ENCODE peak calls at places on chromosome 2, in eight cellular contexts. K is GM23338, V is SK-N-SH, M is HCT116, E is HepG2, O is K562, X is GM12878, H is H1. F is an unnamed sample.

GRCh38 chr2:120398961-120399888 is 53.3 kb downstream of the INHBB start:
- DNase-seq in K (no peak), H (no peak), X (no peak), M (peak; percentile 41), E (peak; percentile 98), O (no peak), V (no peak), F (no peak)

GRCh38 chr2:11784747-11785610 is 38.5 kb downstream of the LPIN1 start:
- DNase-seq in V (peak; percentile 91), K (peak; percentile 75), O (peak; percentile 45), E (no peak), M (no peak), H (peak; percentile 93), X (no peak), F (peak; percentile 49)

GRCh38 chr2:64143154-64144056 is 815 bp downstream of the PELI1 start:
- DNase-seq in H (peak; percentile 66), O (peak; percentile 58), X (no peak), M (no peak), V (peak; percentile 74), K (peak; percentile 75), E (peak; percentile 21), F (peak; percentile 66)

GRCh38 chr2:24122-24521 is 22.2 kb downstream of the FAM110C start:
- DNase-seq in V (no peak), K (no peak), E (no peak), M (no peak), H (no peak), X (no peak), O (no peak), F (no peak)

GRCh38 chr2:100889286-100889685 is 69.3 kb downstream of the NPAS2 start:
- DNase-seq in V (no peak), O (peak; percentile 11), E (no peak), H (no peak), M (no peak), K (peak; percentile 13), X (no peak), F (no peak)

GRCh38 chr2:132729572-132729971 is 59.6 kb upstream of the LYPD1 start:
- DNase-seq in K (no peak), H (no peak), O (no peak), X (no peak), V (no peak), M (no peak), E (no peak), F (no peak)

GRCh38 chr2:39535606-39536185 is 98.6 kb upstream of the MAP4K3 start:
- DNase-seq in O (no peak), E (no peak), M (no peak), H (no peak), K (no peak), V (no peak), X (no peak), F (no peak)

GRCh38 chr2:96993367-96993766 is 7.0 kb upstream of the FAM178B start:
- DNase-seq in O (no peak), V (no peak), H (no peak), M (no peak), K (no peak), E (no peak), X (no peak), F (no peak)

GRCh38 chr2:10820562-10820961 is 8.0 kb upstream of the PDIA6 start:
- DNase-seq in V (no peak), H (no peak), O (no peak), X (no peak), E (no peak), K (no peak), M (no peak), F (no peak)

GRCh38 chr2:232436381-232437129 is 19.4 kb upstream of the ALPI start:
- DNase-seq in E (no peak), K (no peak), H (no peak), M (no peak), O (no peak), X (no peak), V (peak; percentile 11), F (no peak)

GRCh38 chr2:83103602-83104001 is 1355.5 kb downstream of the SUCLG1 start:
- DNase-seq in E (no peak), V (no peak), O (no peak), H (no peak), X (no peak), M (no peak), K (no peak), F (peak; percentile 91)

GRCh38 chr2:96265349-96265839 is 403 bp downstream of the TMEM127 start:
- DNase-seq in E (peak; percentile 23), V (peak; percentile 88), M (no peak), K (peak; percentile 66), X (no peak), O (peak; percentile 34), H (peak; percentile 69), F (peak; percentile 46)

GRCh38 chr2:10338242-10339188 is 35.8 kb downstream of the HPCAL1 start:
- DNase-seq in V (peak; percentile 86), K (no peak), O (no peak), X (no peak), H (no peak), M (no peak), E (no peak), F (no peak)

GRCh38 chr2:234111523-234111922 is 61.0 kb downstream of the SPP2 start:
- DNase-seq in V (no peak), H (no peak), E (no peak), X (no peak), M (peak; percentile 90), K (no peak), O (no peak), F (no peak)

GRCh38 chr2:120238728-120239487 is 13.7 kb upstream of the RALB start:
- DNase-seq in E (peak; percentile 76), K (no peak), O (peak; percentile 60), V (no peak), H (no peak), M (peak; percentile 80), X (no peak), F (peak; percentile 77)

GRCh38 chr2:207133862-207134519 is 31.8 kb downstream of the KLF7 start:
- DNase-seq in K (peak; percentile 55), M (no peak), X (no peak), H (no peak), V (no peak), E (no peak), O (no peak), F (peak; percentile 86)

GRCh38 chr2:237682901-237683670 is 55.7 kb downstream of the LRRFIP1 start:
- DNase-seq in K (no peak), M (no peak), V (no peak), H (no peak), O (no peak), X (no peak), E (peak; percentile 46), F (no peak)

GRCh38 chr2:45826476-45826875 is 175.0 kb downstream of the PRKCE start:
- DNase-seq in E (no peak), X (no peak), V (no peak), H (no peak), K (no peak), O (no peak), M (no peak), F (no peak)

GRCh38 chr2:88668862-88669261 is 22.6 kb upstream of the RPIA start:
- DNase-seq in H (no peak), V (no peak), M (no peak), O (no peak), E (peak; percentile 76), X (no peak), K (no peak), F (no peak)

GRCh38 chr2:63840081-63840784 is 1.5 kb upstream of the UGP2 start:
- DNase-seq in H (no peak), M (no peak), K (peak; percentile 93), O (no peak), V (peak; percentile 64), E (no peak), X (no peak), F (no peak)

GRCh38 chr2:47767880-47768609 is 14.9 kb upstream of the MSH6 start:
- DNase-seq in H (peak; percentile 99), E (peak; percentile 27), O (peak; percentile 70), K (peak; percentile 82), V (peak; percentile 90), M (peak; percentile 43), X (no peak), F (peak; percentile 63)

GRCh38 chr2:10289352-10289751 is 13.4 kb upstream of the HPCAL1 start:
- DNase-seq in X (no peak), H (no peak), O (no peak), M (no peak), K (no peak), V (no peak), E (no peak), F (no peak)

GRCh38 chr2:199470672-199471442 is 13.1 kb upstream of the SATB2 start:
- DNase-seq in M (no peak), O (no peak), E (no peak), X (no peak), H (peak; percentile 75), V (no peak), K (peak; percentile 41), F (no peak)
- H2AFZ ChIP-seq in M (peak overlapping the region; percentile 98), O (peak overlapping the region; percentile 87), E (no peak overlapping the region), X (no peak overlapping the region), H (no peak overlapping the region), V (no peak overlapping the region), K (peak overlapping the region; percentile 94), F (no peak overlapping the region)

DNA sequence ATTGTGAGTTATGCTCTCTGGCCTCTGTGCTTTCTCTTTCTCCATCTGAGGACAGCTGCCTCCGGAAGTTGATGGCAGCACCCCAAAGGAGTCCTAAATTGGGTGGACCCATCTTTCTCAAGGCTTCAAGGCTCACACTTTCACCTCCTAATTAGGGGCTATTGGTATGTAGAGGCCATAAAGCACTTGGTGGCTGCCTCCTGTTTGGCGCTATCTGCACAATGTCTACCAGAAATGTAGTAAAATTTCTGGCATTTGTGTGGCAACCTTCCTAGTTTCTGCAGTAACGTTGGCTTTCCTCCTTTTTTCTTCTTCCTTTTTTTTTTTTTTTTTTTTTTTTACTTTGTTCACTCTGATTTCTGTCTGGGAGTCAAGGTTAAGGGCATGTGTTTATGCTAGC is 86.1 kb downstream of the TACR1 start:
- DNase-seq in X (no peak), E (no peak), V (no peak), H (no peak), M (no peak), O (no peak), K (peak; percentile 20), F (no peak)
- TF ChIP-seq POLR2AphosphoS5 in X (no peak), E (no peak), V (no peak), H (no peak), M (no peak), O (no peak), K (no peak), F (no peak)

GRCh38 chr2:107685587-107685986 is 141.1 kb upstream of the RGPD4 start:
- DNase-seq in E (no peak), V (no peak), H (no peak), O (no peak), M (no peak), X (no peak), K (no peak), F (no peak)
- H2AFZ ChIP-seq in E (no peak overlapping the region), V (no peak overlapping the region), H (no peak overlapping the region), O (no peak overlapping the region), M (no peak overlapping the region), X (no peak overlapping the region), K (no peak overlapping the region), F (no peak overlapping the region)

DNA sequence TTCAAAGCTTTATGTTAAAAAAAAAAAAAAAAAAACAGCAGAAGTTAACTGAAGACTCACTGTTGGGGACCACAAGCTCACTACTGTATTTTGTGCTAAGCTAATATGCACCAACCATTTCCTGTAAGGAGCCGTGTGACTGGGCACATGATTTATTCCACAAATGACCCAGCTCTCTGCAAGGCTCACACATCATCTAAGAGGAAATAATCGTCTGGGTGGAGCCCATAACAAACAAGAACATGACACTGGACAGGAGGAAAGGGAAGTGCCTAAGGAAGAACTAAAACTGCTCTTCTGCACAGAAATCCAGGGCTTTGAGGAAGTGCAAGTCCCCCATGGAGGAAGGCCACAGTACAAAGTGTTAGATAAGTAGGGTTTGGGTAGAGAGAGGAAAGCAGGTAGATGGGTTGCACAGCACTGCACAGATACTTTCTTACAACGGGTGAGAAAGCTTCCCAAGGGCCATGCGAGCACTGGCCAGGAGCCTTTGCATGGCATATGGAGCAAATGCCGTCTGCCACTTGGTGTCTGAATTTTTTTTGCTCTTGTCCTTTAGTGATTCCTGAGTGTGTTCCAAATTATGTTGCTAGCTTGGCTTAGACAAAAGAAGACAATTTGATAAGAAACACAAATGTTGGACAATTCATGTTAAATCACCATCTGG is 24.5 kb downstream of the NFE2L2 start:
- DNase-seq in M (no peak), X (peak; percentile 47), O (no peak), V (no peak), H (no peak), K (no peak), E (no peak), F (peak; percentile 75)
- TF ChIP-seq POLR2AphosphoS5 in M (no peak), X (no peak), O (no peak), V (no peak), H (no peak), K (no peak), E (no peak), F (no peak)

F was measured in endothelial cell of umbilical vein.